ENCODE peak calls at places on chromosomes 16 and 17, in ten cellular contexts. I, O, R, N, Q, Y, T, D, X and S are unnamed samples.

GRCh38 chr17:28878981-28879380 is 18.6 kb downstream of the FLOT2 start:
- DNase-seq in I (peak; percentile 32), O (no peak), R (no peak), N (no peak), Q (no peak), Y (peak; percentile 66), T (peak; percentile 48), D (no peak), X (peak; percentile 12), S (no peak)

GRCh38 chr17:4194796-4195195 is 51.8 kb downstream of the CYB5D2 start:
- DNase-seq in I (no peak), O (no peak), R (no peak), N (no peak), Q (no peak), Y (no peak), T (no peak), D (no peak), X (no peak), S (no peak)

GRCh38 chr16:11078812-11079459 is 134.6 kb downstream of the CLEC16A start:
- DNase-seq in I (peak; percentile 83), O (no peak), R (no peak), N (peak; percentile 33), Q (no peak), Y (peak; percentile 22), T (peak; percentile 41), D (no peak), X (no peak), S (no peak)

GRCh38 chr17:77332981-77333685 is 192.4 kb downstream of the SEC14L1 start:
- DNase-seq in I (peak; percentile 92), O (no peak), R (no peak), N (peak; percentile 77), Q (no peak), Y (peak; percentile 89), T (peak; percentile 98), D (no peak), X (no peak), S (no peak)

GRCh38 chr16:87008664-87009063 is 308.5 kb downstream of the C16orf95 start:
- DNase-seq in I (no peak), O (no peak), R (no peak), N (no peak), Q (no peak), Y (no peak), T (no peak), D (no peak), X (no peak), S (no peak)

GRCh38 chr16:79269211-79269863 is 331.2 kb downstream of the MAF start:
- DNase-seq in I (no peak), O (no peak), R (no peak), N (no peak), Q (peak; percentile 41), Y (no peak), T (no peak), D (no peak), X (no peak), S (no peak)

GRCh38 chr16:67825906-67826305 is 16.2 kb upstream of the THAP11 start:
- DNase-seq in I (no peak), O (no peak), R (no peak), N (no peak), Q (no peak), Y (no peak), T (no peak), D (no peak), X (no peak), S (no peak)

GRCh38 chr16:89545044-89545830 is 15.2 kb upstream of the RPL13 start:
- DNase-seq in I (no peak), O (no peak), R (no peak), N (no peak), Q (no peak), Y (no peak), T (no peak), D (no peak), X (no peak), S (no peak)

GRCh38 chr16:2518823-2519710 is 1.1 kb upstream of the AMDHD2 start:
- DNase-seq in I (no peak), O (no peak), R (no peak), N (no peak), Q (no peak), Y (no peak), T (no peak), D (no peak), X (no peak), S (no peak)

GRCh38 chr16:50462793-50463507 is 85.2 kb upstream of the NKD1 start:
- DNase-seq in I (no peak), O (no peak), R (no peak), N (no peak), Q (no peak), Y (no peak), T (no peak), D (no peak), X (no peak), S (no peak)

GRCh38 chr16:22313141-22313781 is 16.1 kb downstream of the POLR3E start:
- DNase-seq in I (no peak), O (no peak), R (no peak), N (no peak), Q (no peak), Y (no peak), T (no peak), D (no peak), X (no peak), S (peak; percentile 45)

GRCh38 chr17:74357466-74357809 is 4.2 kb downstream of the BTBD17 start:
- DNase-seq in I (no peak), O (no peak), R (no peak), N (no peak), Q (no peak), Y (no peak), T (no peak), D (no peak), X (no peak), S (no peak)

GRCh38 chr17:61531223-61531622 is 59.8 kb downstream of the NACA2 start:
- DNase-seq in I (no peak), O (no peak), R (no peak), N (no peak), Q (no peak), Y (no peak), T (no peak), D (no peak), X (no peak), S (no peak)

GRCh38 chr16:23296994-23297393 is 5.1 kb upstream of the SCNN1B start:
- DNase-seq in I (no peak), O (no peak), R (no peak), N (no peak), Q (no peak), Y (no peak), T (no peak), D (no peak), X (no peak), S (no peak)

GRCh38 chr16:1580256-1580655 is 31.6 kb downstream of the IFT140 start:
- DNase-seq in I (no peak), O (no peak), R (no peak), N (no peak), Q (no peak), Y (no peak), T (no peak), D (no peak), X (peak; percentile 61), S (no peak)

GRCh38 chr16:4298761-4299522 is 16.9 kb upstream of the GLIS2 start:
- DNase-seq in I (peak; percentile 94), O (peak; percentile 32), R (peak; percentile 32), N (peak; percentile 88), Q (no peak), Y (peak; percentile 89), T (peak; percentile 94), D (no peak), X (no peak), S (no peak)

GRCh38 chr16:6104423-6104822 is 1006.8 kb upstream of the EEF2KMT start:
- DNase-seq in I (no peak), O (no peak), R (no peak), N (no peak), Q (no peak), Y (no peak), T (no peak), D (no peak), X (no peak), S (no peak)

GRCh38 chr16:49471038-49471727 is 97.6 kb downstream of the C16orf78 start:
- DNase-seq in I (no peak), O (no peak), R (no peak), N (no peak), Q (no peak), Y (no peak), T (no peak), D (no peak), X (no peak), S (no peak)

GRCh38 chr17:1206016-1206787 is 26.4 kb upstream of the ABR start:
- DNase-seq in I (no peak), O (no peak), R (no peak), N (no peak), Q (no peak), Y (no peak), T (no peak), D (no peak), X (no peak), S (no peak)

GRCh38 chr16:54654429-54654828 is 276.2 kb upstream of the IRX5 start:
- DNase-seq in I (no peak), O (no peak), R (no peak), N (no peak), Q (no peak), Y (no peak), T (peak; percentile 43), D (no peak), X (no peak), S (no peak)

GRCh38 chr16:87956169-87956770 is 5.0 kb downstream of the BANP start:
- DNase-seq in I (peak; percentile 83), O (no peak), R (no peak), N (no peak), Q (peak; percentile 85), Y (no peak), T (no peak), D (peak; percentile 61), X (no peak), S (no peak)